ENCODE peak calls at places on chromosome 13, in ten cellular contexts. W is breast epithelium; D is H9; Z is right lobe of liver; G is SK-N-SH; N is uterus; P is endodermal cell; I is cardiac muscle cell; E is heart right ventricle; L is CD4-positive, CD25-positive, alpha-beta regulatory T cell. O is an unnamed sample.

GRCh38 chr13:81917829-81918228 is 1576.9 kb upstream of the SPRY2 start:
- DNase-seq in W (no peak), D (no peak), Z (no peak), G (no peak), N (no peak), P (no peak), I (no peak), E (no peak), L (no peak), O (no peak)

GRCh38 chr13:28117689-28118377 is 17.5 kb upstream of the FLT3 start:
- DNase-seq in W (no peak), D (peak; percentile 39), Z (peak; percentile 59), G (no peak), N (no peak), P (peak; percentile 59), I (no peak), E (peak; percentile 73), L (no peak), O (no peak)

GRCh38 chr13:96338030-96338429 is 248.1 kb downstream of the HS6ST3 start:
- DNase-seq in W (no peak), D (no peak), Z (no peak), G (no peak), N (no peak), P (no peak), I (no peak), E (no peak), L (no peak), O (no peak)

GRCh38 chr13:111410232-111411021 is 90.0 kb downstream of the TEX29 start:
- DNase-seq in W (no peak), D (no peak), Z (no peak), G (no peak), N (no peak), P (no peak), I (no peak), E (no peak), L (no peak), O (no peak)

GRCh38 chr13:110629735-110630134 is 14.4 kb downstream of the NAXD start:
- DNase-seq in W (no peak), D (no peak), Z (no peak), G (no peak), N (no peak), P (peak; percentile 26), I (no peak), E (no peak), L (peak; percentile 40), O (no peak)

GRCh38 chr13:66618702-66619101 is 611.4 kb downstream of the PCDH9 start:
- DNase-seq in W (no peak), D (no peak), Z (no peak), G (peak; percentile 48), N (no peak), P (no peak), I (peak; percentile 10), E (no peak), L (no peak), O (no peak)

GRCh38 chr13:100089633-100090032 is 740 bp downstream of the PCCA start:
- DNase-seq in W (no peak), D (no peak), Z (no peak), G (no peak), N (no peak), P (no peak), I (no peak), E (no peak), L (peak; percentile 70), O (no peak)

GRCh38 chr13:79612604-79613003 is 131.6 kb downstream of the NDFIP2 start:
- DNase-seq in W (no peak), D (no peak), Z (no peak), G (no peak), N (no peak), P (no peak), I (no peak), E (no peak), L (no peak), O (no peak)

GRCh38 chr13:91232716-91233115 is 114.8 kb upstream of the MIR17HG start:
- DNase-seq in W (no peak), D (no peak), Z (no peak), G (no peak), N (no peak), P (no peak), I (no peak), E (no peak), L (no peak), O (no peak)

GRCh38 chr13:108495686-108496363 is 133.6 kb upstream of the MYO16 start:
- DNase-seq in W (no peak), D (peak; percentile 59), Z (no peak), G (peak; percentile 57), N (no peak), P (peak; percentile 79), I (peak; percentile 28), E (no peak), L (no peak), O (no peak)

GRCh38 chr13:71624641-71625040 is 242.4 kb downstream of the DACH1 start:
- DNase-seq in W (no peak), D (no peak), Z (no peak), G (no peak), N (no peak), P (no peak), I (no peak), E (no peak), L (no peak), O (no peak)

GRCh38 chr13:22703601-22704209 is 477.1 kb upstream of the SGCG start:
- DNase-seq in W (no peak), D (no peak), Z (no peak), G (no peak), N (no peak), P (no peak), I (no peak), E (no peak), L (no peak), O (no peak)

GRCh38 chr13:44576396-44577235 is 486 bp upstream of the TSC22D1 start:
- DNase-seq in W (no peak), D (no peak), Z (no peak), G (peak; percentile 68), N (peak; percentile 37), P (peak; percentile 67), I (peak; percentile 52), E (no peak), L (peak; percentile 25), O (no peak)
- H3K4me1 ChIP-seq in W (no peaks in the 10 kb centered on the region), D (peaks cover 6% of the 10 kb centered on the region), Z (no peaks in the 10 kb centered on the region), G (peaks cover 36% of the 10 kb centered on the region), N (peaks cover 13% of the 10 kb centered on the region), P (peaks cover 13% of the 10 kb centered on the region), I (peaks cover 36% of the 10 kb centered on the region), E (peaks cover 49% of the 10 kb centered on the region), L (peaks cover 22% of the 10 kb centered on the region), O (peaks cover 44% of the 10 kb centered on the region)

GRCh38 chr13:46082324-46082723 is 22.5 kb downstream of the CPB2 start:
- DNase-seq in W (no peak), D (no peak), Z (no peak), G (no peak), N (no peak), P (no peak), I (no peak), E (no peak), L (no peak), O (no peak)
- H3K4me1 ChIP-seq in W (no peaks in the 10 kb centered on the region), D (no peaks in the 10 kb centered on the region), Z (peaks cover 7% of the 10 kb centered on the region), G (no peaks in the 10 kb centered on the region), N (no peaks in the 10 kb centered on the region), P (no peaks in the 10 kb centered on the region), I (no peaks in the 10 kb centered on the region), E (no peaks in the 10 kb centered on the region), L (no peaks in the 10 kb centered on the region), O (no peaks in the 10 kb centered on the region)

GRCh38 chr13:47999973-48000372 is 1.1 kb downstream of the SUCLA2 start:
- DNase-seq in W (no peak), D (no peak), Z (no peak), G (no peak), N (no peak), P (no peak), I (no peak), E (no peak), L (no peak), O (no peak)

GRCh38 chr13:48004201-48004600 is 3.1 kb upstream of the SUCLA2 start:
- DNase-seq in W (no peak), D (peak; percentile 34), Z (no peak), G (no peak), N (no peak), P (peak; percentile 70), I (no peak), E (no peak), L (no peak), O (no peak)

GRCh38 chr13:48000559-48001126 is 430 bp downstream of the SUCLA2 start:
- DNase-seq in W (no peak), D (peak; percentile 52), Z (no peak), G (no peak), N (no peak), P (no peak), I (peak; percentile 58), E (no peak), L (peak; percentile 29), O (no peak)

GRCh38 chr13:47997384-47997783 is 3.7 kb downstream of the SUCLA2 start:
- DNase-seq in W (no peak), D (no peak), Z (no peak), G (no peak), N (no peak), P (no peak), I (no peak), E (peak; percentile 15), L (no peak), O (no peak)

DNA sequence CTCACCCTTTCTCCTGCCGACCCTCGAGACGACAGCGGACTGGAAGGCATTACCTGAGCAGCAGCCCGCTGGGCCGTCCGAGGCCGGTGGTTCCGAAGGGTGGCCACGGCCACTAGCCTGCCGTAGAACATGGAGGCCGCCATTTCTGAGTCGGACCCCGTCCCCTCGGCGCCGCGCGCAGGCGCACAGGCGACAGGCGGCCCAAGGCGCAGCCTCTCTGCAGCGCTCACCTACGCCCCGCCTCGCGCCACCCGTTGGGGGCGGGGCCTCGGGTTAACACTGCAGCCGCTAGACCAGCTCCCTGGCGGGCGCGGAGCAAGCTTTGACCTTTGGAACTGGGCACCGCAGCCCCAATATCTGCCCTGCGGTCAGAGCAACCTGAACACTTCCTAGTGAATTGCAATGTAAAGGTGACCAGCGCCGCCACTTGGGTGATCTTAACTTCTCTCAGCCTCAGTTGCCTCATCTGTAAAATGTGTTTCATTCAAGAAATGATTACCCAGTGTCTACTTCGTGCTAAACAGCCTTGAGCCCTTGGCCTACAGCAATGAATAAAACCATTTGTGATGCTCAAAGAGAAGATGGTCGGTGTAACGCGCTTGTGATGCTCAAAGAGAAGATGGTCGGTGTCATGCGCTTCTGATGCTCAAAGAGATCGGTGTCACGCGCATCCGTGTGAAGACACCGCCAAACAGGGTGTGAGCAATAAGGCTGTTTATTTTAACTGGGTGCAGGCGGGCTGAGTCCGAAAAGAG is at the start of gene SUCLA2:
- DNase-seq in W (peak; percentile 80), D (peak; percentile 94), Z (peak; percentile 95), G (peak; percentile 99), N (peak; percentile 88), P (peak; percentile 98), I (peak; percentile 95), E (peak; percentile 93), L (peak; percentile 93), O (no peak)
- H3K4me1 ChIP-seq in W (peaks cover 5% of the 10 kb centered on the region), D (peaks cover 4% of the 10 kb centered on the region), Z (peaks cover 17% of the 10 kb centered on the region), G (peaks cover 4% of the 10 kb centered on the region), N (peaks cover 3% of the 10 kb centered on the region), P (peaks cover 4% of the 10 kb centered on the region), I (peaks cover 14% of the 10 kb centered on the region), E (peaks cover 29% of the 10 kb centered on the region), L (peaks cover 21% of the 10 kb centered on the region), O (peaks cover 41% of the 10 kb centered on the region)

DNA sequence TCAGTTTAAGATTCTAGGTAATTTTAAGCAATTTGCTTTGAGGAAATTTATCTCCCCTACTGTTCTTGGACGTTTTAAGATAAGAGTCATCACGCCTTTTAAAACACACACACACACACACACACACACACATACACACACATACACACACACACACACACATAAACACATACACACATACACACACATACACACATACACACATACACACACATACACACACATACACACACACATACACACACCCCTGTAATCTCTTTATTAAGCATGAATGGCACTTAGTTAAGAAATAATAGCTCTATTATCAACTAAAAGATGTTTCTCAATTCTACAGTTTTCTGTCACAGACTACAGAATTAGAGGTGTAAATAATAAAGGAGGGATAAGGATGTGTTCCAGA is 49.2 kb downstream of the EFNB2 start:
- DNase-seq in W (no peak), D (no peak), Z (no peak), G (no peak), N (no peak), P (no peak), I (no peak), E (no peak), L (no peak), O (no peak)
- H3K4me1 ChIP-seq in W (no peaks in the 10 kb centered on the region), D (no peaks in the 10 kb centered on the region), Z (no peaks in the 10 kb centered on the region), G (peaks cover 7% of the 10 kb centered on the region), N (peaks cover 9% of the 10 kb centered on the region), P (peaks cover 6% of the 10 kb centered on the region), I (peaks cover 29% of the 10 kb centered on the region), E (peaks cover 20% of the 10 kb centered on the region), L (peaks cover 5% of the 10 kb centered on the region), O (peaks cover 3% of the 10 kb centered on the region)